ENCODE peak calls at places on chromosomes 5 and 9, in six cellular contexts. One of them, this sample, is unnamed.

GRCh38 chr9:103037508-103038477 is 42.7 kb downstream of the CYLC2 start:
- DNase-seq in pons: peak
- DNase-seq in Panc1: no peak
- DNase-seq in activated T-cell treated with anti-CD3 and anti-CD28 coated beads for 1 hour: no peak
- DNase-seq in Calu3: no peak
- DNase-seq in NCI-H1092: no peak
- DNase-seq in this sample: no peak

GRCh38 chr5:30600892-30601291 is 592.6 kb upstream of the CDH6 start:
- DNase-seq in pons: no peak
- DNase-seq in Panc1: no peak
- DNase-seq in activated T-cell treated with anti-CD3 and anti-CD28 coated beads for 1 hour: no peak
- DNase-seq in Calu3: no peak
- DNase-seq in NCI-H1092: no peak
- DNase-seq in this sample: no peak

GRCh38 chr9:79489241-79490000 is 82.3 kb upstream of the TLE4 start:
- DNase-seq in pons: peak
- DNase-seq in Panc1: no peak
- DNase-seq in activated T-cell treated with anti-CD3 and anti-CD28 coated beads for 1 hour: no peak
- DNase-seq in Calu3: no peak
- DNase-seq in NCI-H1092: no peak
- DNase-seq in this sample: no peak

GRCh38 chr5:116273458-116274242 is 188.8 kb downstream of the COMMD10 start:
- DNase-seq in pons: no peak
- DNase-seq in Panc1: no peak
- DNase-seq in activated T-cell treated with anti-CD3 and anti-CD28 coated beads for 1 hour: no peak
- DNase-seq in Calu3: no peak
- DNase-seq in NCI-H1092: no peak
- DNase-seq in this sample: peak

GRCh38 chr5:34886718-34887117 is 28.6 kb downstream of the RAD1 start:
- DNase-seq in pons: no peak
- DNase-seq in Panc1: no peak
- DNase-seq in activated T-cell treated with anti-CD3 and anti-CD28 coated beads for 1 hour: no peak
- DNase-seq in Calu3: no peak
- DNase-seq in NCI-H1092: no peak
- DNase-seq in this sample: no peak

GRCh38 chr5:106269252-106269843 is 1401.4 kb downstream of the EFNA5 start:
- DNase-seq in pons: peak
- DNase-seq in Panc1: no peak
- DNase-seq in activated T-cell treated with anti-CD3 and anti-CD28 coated beads for 1 hour: no peak
- DNase-seq in Calu3: no peak
- DNase-seq in NCI-H1092: no peak
- DNase-seq in this sample: peak

GRCh38 chr5:64949331-64949730 is 180.6 kb downstream of the CWC27 start:
- DNase-seq in pons: no peak
- DNase-seq in Panc1: no peak
- DNase-seq in activated T-cell treated with anti-CD3 and anti-CD28 coated beads for 1 hour: no peak
- DNase-seq in Calu3: no peak
- DNase-seq in NCI-H1092: no peak
- DNase-seq in this sample: no peak

GRCh38 chr9:69809304-69809863 is 11.2 kb upstream of the CFAP95 start:
- DNase-seq in pons: no peak
- DNase-seq in Panc1: no peak
- DNase-seq in activated T-cell treated with anti-CD3 and anti-CD28 coated beads for 1 hour: peak
- DNase-seq in Calu3: no peak
- DNase-seq in NCI-H1092: no peak
- DNase-seq in this sample: no peak

GRCh38 chr5:19928556-19929421 is 59.2 kb downstream of the CDH18 start:
- DNase-seq in pons: peak
- DNase-seq in Panc1: peak
- DNase-seq in activated T-cell treated with anti-CD3 and anti-CD28 coated beads for 1 hour: no peak
- DNase-seq in Calu3: no peak
- DNase-seq in NCI-H1092: no peak
- DNase-seq in this sample: peak

GRCh38 chr9:130042406-130042930 is 521 bp downstream of the FNBP1 start:
- DNase-seq in pons: no peak
- DNase-seq in Panc1: no peak
- DNase-seq in activated T-cell treated with anti-CD3 and anti-CD28 coated beads for 1 hour: no peak
- DNase-seq in Calu3: no peak
- DNase-seq in NCI-H1092: no peak
- DNase-seq in this sample: no peak

GRCh38 chr5:107204413-107204812 is 466.3 kb downstream of the EFNA5 start:
- DNase-seq in pons: no peak
- DNase-seq in Panc1: no peak
- DNase-seq in activated T-cell treated with anti-CD3 and anti-CD28 coated beads for 1 hour: no peak
- DNase-seq in Calu3: no peak
- DNase-seq in NCI-H1092: no peak
- DNase-seq in this sample: no peak

GRCh38 chr5:113495402-113495801 is 7.1 kb upstream of the MCC start:
- DNase-seq in pons: no peak
- DNase-seq in Panc1: no peak
- DNase-seq in activated T-cell treated with anti-CD3 and anti-CD28 coated beads for 1 hour: no peak
- DNase-seq in Calu3: no peak
- DNase-seq in NCI-H1092: no peak
- DNase-seq in this sample: no peak

GRCh38 chr9:32603914-32604852 is 31.2 kb upstream of the NDUFB6 start:
- DNase-seq in pons: no peak
- DNase-seq in Panc1: no peak
- DNase-seq in activated T-cell treated with anti-CD3 and anti-CD28 coated beads for 1 hour: no peak
- DNase-seq in Calu3: peak
- DNase-seq in NCI-H1092: no peak
- DNase-seq in this sample: no peak

GRCh38 chr9:99264070-99264469 is 42.0 kb downstream of the SEC61B start:
- DNase-seq in pons: no peak
- DNase-seq in Panc1: no peak
- DNase-seq in activated T-cell treated with anti-CD3 and anti-CD28 coated beads for 1 hour: no peak
- DNase-seq in Calu3: no peak
- DNase-seq in NCI-H1092: no peak
- DNase-seq in this sample: no peak

GRCh38 chr9:107034831-107035230 is 171.9 kb downstream of the ZNF462 start:
- DNase-seq in pons: no peak
- DNase-seq in Panc1: no peak
- DNase-seq in activated T-cell treated with anti-CD3 and anti-CD28 coated beads for 1 hour: no peak
- DNase-seq in Calu3: no peak
- DNase-seq in NCI-H1092: no peak
- DNase-seq in this sample: no peak

GRCh38 chr5:135660826-135661555 is 82.2 kb upstream of the CXCL14 start:
- DNase-seq in pons: no peak
- DNase-seq in Panc1: no peak
- DNase-seq in activated T-cell treated with anti-CD3 and anti-CD28 coated beads for 1 hour: no peak
- DNase-seq in Calu3: no peak
- DNase-seq in NCI-H1092: no peak
- DNase-seq in this sample: no peak

GRCh38 chr5:109805472-109805871 is 115.7 kb downstream of the MAN2A1 start:
- DNase-seq in pons: no peak
- DNase-seq in Panc1: no peak
- DNase-seq in activated T-cell treated with anti-CD3 and anti-CD28 coated beads for 1 hour: no peak
- DNase-seq in Calu3: peak
- DNase-seq in NCI-H1092: no peak
- DNase-seq in this sample: no peak

GRCh38 chr5:159393854-159394274 is 63.6 kb upstream of the IL12B start:
- DNase-seq in pons: no peak
- DNase-seq in Panc1: no peak
- DNase-seq in activated T-cell treated with anti-CD3 and anti-CD28 coated beads for 1 hour: no peak
- DNase-seq in Calu3: no peak
- DNase-seq in NCI-H1092: no peak
- DNase-seq in this sample: no peak

This sample was measured in HFF-Myc.